ENCODE peak calls at places on chromosomes 4 and X, in seven cellular contexts. C is left lung, N is WTC11, S is kidney epithelial cell, G is A549, Z is heart right ventricle, F is colonic mucosa. O is an unnamed sample.

GRCh38 chr4:74293558-74293957 is 14.7 kb upstream of the EPGN start:
- DNase-seq in C (no peak), N (no peak), S (no peak), G (no peak), Z (no peak), F (no peak), O (no peak)

GRCh38 chr4:168711197-168712120 is 214.6 kb downstream of the PALLD start:
- DNase-seq in C (no peak), N (no peak), S (no peak), G (no peak), Z (no peak), F (no peak), O (no peak)

GRCh38 chr4:138588501-138588900 is 346.4 kb upstream of the SLC7A11 start:
- DNase-seq in C (no peak), N (no peak), S (no peak), G (no peak), Z (no peak), F (no peak), O (no peak)

GRCh38 chrX:108464604-108465003 is 25.0 kb downstream of the COL4A5 start:
- DNase-seq in C (no peak), N (no peak), S (no peak), G (no peak), Z (no peak), F (no peak), O (no peak)

GRCh38 chrX:10938371-10938982 is 172.7 kb upstream of the HCCS start:
- DNase-seq in C (no peak), N (no peak), S (no peak), G (no peak), Z (no peak), F (no peak), O (no peak)

GRCh38 chrX:21847342-21847741 is 7.9 kb downstream of the MBTPS2 start:
- DNase-seq in C (no peak), N (no peak), S (no peak), G (no peak), Z (no peak), F (no peak), O (no peak)

GRCh38 chr4:34973632-34974312 is 1270.5 kb downstream of the ARAP2 start:
- DNase-seq in C (no peak), N (no peak), S (no peak), G (no peak), Z (no peak), F (no peak), O (no peak)

GRCh38 chr4:61202100-61202637 is 2.0 kb downstream of the ADGRL3 start:
- DNase-seq in C (no peak), N (peak), S (no peak), G (no peak), Z (peak), F (no peak), O (peak)

GRCh38 chr4:13905543-13905942 is 278.0 kb upstream of the BOD1L1 start:
- DNase-seq in C (no peak), N (no peak), S (no peak), G (peak), Z (no peak), F (no peak), O (no peak)

GRCh38 chr4:155566241-155566823 is 100.3 kb upstream of the GUCY1A1 start:
- DNase-seq in C (no peak), N (no peak), S (no peak), G (no peak), Z (no peak), F (no peak), O (no peak)

GRCh38 chr4:53094040-53094439 is 231.9 kb downstream of the RASL11B start:
- DNase-seq in C (no peak), N (no peak), S (no peak), G (no peak), Z (no peak), F (no peak), O (no peak)

GRCh38 chr4:181684310-181684709 is 558.9 kb upstream of the TENM3 start:
- DNase-seq in C (no peak), N (no peak), S (no peak), G (no peak), Z (no peak), F (no peak), O (no peak)

GRCh38 chr4:74054483-74055032 is 16.1 kb upstream of the CXCL3 start:
- DNase-seq in C (no peak), N (no peak), S (no peak), G (no peak), Z (no peak), F (no peak), O (no peak)

GRCh38 chrX:47030339-47030738 is 47.9 kb upstream of the RGN start:
- DNase-seq in C (no peak), N (no peak), S (peak), G (peak), Z (no peak), F (peak), O (no peak)

GRCh38 chr4:163600731-163601130 is 106.2 kb downstream of the TMA16 start:
- DNase-seq in C (no peak), N (no peak), S (no peak), G (no peak), Z (no peak), F (no peak), O (no peak)

GRCh38 chrX:70044541-70045245 is 5.0 kb downstream of the AWAT2 start:
- DNase-seq in C (no peak), N (no peak), S (no peak), G (no peak), Z (no peak), F (no peak), O (peak)

GRCh38 chrX:68083510-68083909 is 349.8 kb downstream of the OPHN1 start:
- DNase-seq in C (no peak), N (no peak), S (no peak), G (no peak), Z (no peak), F (no peak), O (no peak)

GRCh38 chr4:124167602-124168001 is 544.9 kb downstream of the ANKRD50 start:
- DNase-seq in C (no peak), N (no peak), S (no peak), G (no peak), Z (no peak), F (no peak), O (no peak)

GRCh38 chrX:105315301-105315700 is 94.8 kb upstream of the TEX13A start:
- DNase-seq in C (no peak), N (no peak), S (no peak), G (no peak), Z (no peak), F (no peak), O (no peak)

GRCh38 chrX:135931644-135932487 is 38.4 kb downstream of the SAGE1 start:
- DNase-seq in C (peak), N (peak), S (no peak), G (peak), Z (peak), F (peak), O (no peak)

GRCh38 chrX:149516604-149517003 is 11.5 kb upstream of the IDS start:
- DNase-seq in C (no peak), N (no peak), S (no peak), G (no peak), Z (no peak), F (no peak), O (no peak)

GRCh38 chr4:56320293-56320692 is 67.0 kb downstream of the AASDH start:
- DNase-seq in C (no peak), N (no peak), S (no peak), G (peak), Z (no peak), F (no peak), O (no peak)

GRCh38 chr4:78432896-78433295 is 118.7 kb upstream of the ANXA3 start:
- DNase-seq in C (no peak), N (no peak), S (peak), G (peak), Z (no peak), F (no peak), O (no peak)

GRCh38 chrX:10175317-10175871 is 18.6 kb downstream of the CLCN4 start:
- DNase-seq in C (no peak), N (no peak), S (no peak), G (no peak), Z (no peak), F (no peak), O (no peak)

GRCh38 chr4:8045909-8046308 is 106.2 kb upstream of the AFAP1 start:
- DNase-seq in C (no peak), N (peak), S (no peak), G (no peak), Z (no peak), F (no peak), O (no peak)

GRCh38 chrX:46758163-46758955 is 559 bp downstream of the SLC9A7 start:
- DNase-seq in C (no peak), N (no peak), S (no peak), G (peak), Z (peak), F (no peak), O (no peak)

GRCh38 chrX:18873189-18873791 is 110.6 kb downstream of the PHKA2 start:
- DNase-seq in C (no peak), N (no peak), S (no peak), G (no peak), Z (peak), F (no peak), O (no peak)

GRCh38 chr4:151750156-151750555 is 10.7 kb downstream of the GATB start:
- DNase-seq in C (no peak), N (no peak), S (no peak), G (no peak), Z (no peak), F (no peak), O (no peak)

GRCh38 chr4:33577798-33578197 is 2666.5 kb downstream of the ARAP2 start:
- DNase-seq in C (no peak), N (no peak), S (no peak), G (no peak), Z (no peak), F (no peak), O (no peak)

GRCh38 chr4:140609548-140610425 is 41.0 kb upstream of the UCP1 start:
- DNase-seq in C (no peak), N (no peak), S (peak), G (peak), Z (no peak), F (no peak), O (no peak)

GRCh38 chr4:61332671-61333070 is 132.5 kb downstream of the ADGRL3 start:
- DNase-seq in C (no peak), N (no peak), S (no peak), G (no peak), Z (no peak), F (no peak), O (no peak)

GRCh38 chr4:55707507-55707906 is 71.4 kb upstream of the NMU start:
- DNase-seq in C (no peak), N (no peak), S (no peak), G (no peak), Z (no peak), F (no peak), O (no peak)

GRCh38 chr4:62644372-62644771 is 1444.2 kb downstream of the ADGRL3 start:
- DNase-seq in C (no peak), N (peak), S (no peak), G (peak), Z (no peak), F (no peak), O (no peak)

GRCh38 chr4:76680934-76681333 is 217.0 kb downstream of the SOWAHB start:
- DNase-seq in C (no peak), N (no peak), S (no peak), G (peak), Z (no peak), F (no peak), O (no peak)

GRCh38 chrX:48003758-48004457 is at the start of gene ZNF182:
- DNase-seq in C (peak), N (peak), S (peak), G (peak), Z (peak), F (peak), O (peak)

GRCh38 chr4:168979338-168979737 is 30.7 kb downstream of the CBR4 start:
- DNase-seq in C (no peak), N (no peak), S (no peak), G (no peak), Z (no peak), F (no peak), O (no peak)

GRCh38 chrX:52574416-52575275 is 57.8 kb upstream of the XAGE1B start:
- DNase-seq in C (no peak), N (peak), S (peak), G (peak), Z (no peak), F (peak), O (no peak)

GRCh38 chr4:73800206-73800605 is 36.3 kb upstream of the CXCL6 start:
- DNase-seq in C (no peak), N (no peak), S (no peak), G (no peak), Z (no peak), F (no peak), O (no peak)

DNA sequence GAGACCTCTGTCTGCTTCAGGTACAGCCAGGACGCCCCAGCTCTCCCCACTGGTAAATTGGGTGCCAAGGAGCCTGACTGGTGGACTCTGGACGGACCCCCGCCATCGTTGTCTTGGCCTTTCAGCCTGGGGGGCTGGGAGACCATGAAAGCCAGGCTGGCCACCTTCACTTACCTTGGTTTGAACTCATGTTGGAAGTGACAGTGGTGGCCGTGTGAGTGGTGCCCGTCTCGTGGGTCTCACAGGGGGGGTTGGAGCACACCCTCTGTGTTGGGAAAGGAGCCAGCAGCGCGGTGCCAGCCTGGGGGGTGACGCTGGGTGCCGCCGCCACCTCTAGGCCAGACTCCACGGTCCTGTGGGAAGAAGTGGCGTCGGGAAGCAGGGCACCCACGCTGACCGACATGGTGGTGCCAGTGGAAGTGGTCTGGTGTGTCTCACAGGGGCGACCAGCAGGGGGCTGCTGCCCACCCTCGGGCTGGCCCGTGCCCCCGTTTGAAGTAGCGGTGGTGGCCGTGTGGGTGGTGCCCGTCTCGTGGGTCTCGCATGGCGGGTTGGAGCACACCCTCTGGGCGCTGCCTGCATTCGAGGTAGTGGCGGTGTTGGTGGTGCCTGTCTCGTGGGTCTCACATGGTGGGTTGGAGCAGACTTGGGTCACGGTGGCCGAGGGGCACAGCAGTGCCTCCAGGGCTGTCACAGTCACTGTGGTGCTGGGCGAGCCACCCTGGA is 9.6 kb upstream of the RENBP start:
- DNase-seq in C (no peak), N (no peak), S (no peak), G (no peak), Z (no peak), F (no peak), O (no peak)
- TF ChIP-seq CTCF in C (no peak), N (no peak), S (no peak), G (no peak), Z (no peak), F (no peak), O (no peak)

GRCh38 chr4:98055800-98056501 is 87.3 kb downstream of the STPG2 start:
- DNase-seq in C (no peak), N (no peak), S (no peak), G (no peak), Z (no peak), F (no peak), O (no peak)
- TF ChIP-seq CTCF in C (no peak), N (no peak), S (no peak), G (no peak), Z (no peak), F (no peak), O (no peak)

GRCh38 chr4:111806331-111806730 is 338.9 kb upstream of the FAM241A start:
- DNase-seq in C (no peak), N (peak), S (no peak), G (peak), Z (no peak), F (no peak), O (no peak)
- TF ChIP-seq CTCF in C (no peak), N (peak), S (peak), G (no peak), Z (no peak), F (no peak), O (no peak)

GRCh38 chr4:889516-889915 is 42.6 kb downstream of the GAK start:
- DNase-seq in C (no peak), N (no peak), S (no peak), G (no peak), Z (no peak), F (no peak), O (no peak)
- TF ChIP-seq CTCF in C (no peak), N (no peak), S (no peak), G (no peak), Z (no peak), F (no peak), O (no peak)

GRCh38 chr4:44422912-44423311 is 25.7 kb downstream of the KCTD8 start:
- DNase-seq in C (no peak), N (no peak), S (no peak), G (no peak), Z (no peak), F (no peak), O (no peak)

GRCh38 chr4:44421330-44421729 is 27.3 kb downstream of the KCTD8 start:
- DNase-seq in C (no peak), N (no peak), S (no peak), G (no peak), Z (no peak), F (no peak), O (no peak)

DNA sequence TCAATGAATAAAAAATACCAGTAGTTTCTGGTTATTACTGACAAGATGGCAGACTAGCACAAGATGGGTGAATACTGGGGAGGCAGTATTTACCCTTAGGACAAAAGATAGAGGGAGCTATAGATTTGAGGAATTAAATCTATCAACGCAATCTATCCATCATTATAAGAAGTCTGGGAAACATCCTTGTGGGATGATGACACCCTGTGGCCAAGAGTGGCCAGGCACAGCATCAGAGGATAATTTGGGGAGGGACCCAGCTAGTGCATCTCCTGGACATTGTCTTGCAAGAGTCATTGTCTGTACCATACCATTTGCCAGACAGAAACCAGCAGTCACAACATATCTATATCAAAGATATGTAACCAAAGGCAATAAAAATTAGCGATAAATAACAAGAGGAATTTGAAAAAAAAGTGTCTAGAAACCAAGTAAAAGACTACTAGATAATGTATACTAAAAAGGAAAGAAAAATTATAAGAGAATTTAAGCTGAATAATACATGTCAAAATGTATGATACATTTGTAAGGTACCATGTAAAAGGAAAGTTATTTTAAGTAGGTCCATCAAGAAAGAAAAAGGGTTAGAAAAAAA is 22.9 kb downstream of the KCTD8 start:
- DNase-seq in C (no peak), N (peak), S (no peak), G (peak), Z (no peak), F (no peak), O (no peak)
- TF ChIP-seq CTCF in C (no peak), N (no peak), S (peak), G (no peak), Z (no peak), F (no peak), O (peak)

DNA sequence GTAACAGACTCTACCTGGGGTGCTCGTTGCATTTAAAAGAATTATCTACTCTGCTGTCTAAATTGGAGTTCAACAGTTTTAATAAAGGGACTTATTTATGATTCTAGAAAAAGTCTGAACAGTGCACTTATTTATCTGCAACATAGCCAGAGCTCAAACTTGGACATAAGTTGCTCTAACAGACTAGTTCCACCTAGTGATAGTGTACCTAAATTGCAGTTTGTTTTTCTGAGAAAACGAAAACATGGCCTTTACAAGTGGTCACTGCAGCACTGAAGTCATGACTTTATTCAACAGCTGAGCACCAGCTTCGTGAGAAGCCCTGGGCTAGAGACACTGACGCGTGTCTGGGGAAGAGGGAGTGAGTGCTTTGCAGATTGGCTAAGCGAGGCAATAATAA is 77.3 kb upstream of the IGSF1 start:
- DNase-seq in C (no peak), N (no peak), S (no peak), G (peak), Z (no peak), F (no peak), O (no peak)
- TF ChIP-seq CTCF in C (no peak), N (no peak), S (no peak), G (no peak), Z (no peak), F (no peak), O (peak)

GRCh38 chr4:32340591-32340990 is 1620.4 kb downstream of the PCDH7 start:
- DNase-seq in C (no peak), N (no peak), S (no peak), G (no peak), Z (no peak), F (no peak), O (no peak)
- TF ChIP-seq CTCF in C (no peak), N (no peak), S (no peak), G (no peak), Z (no peak), F (peak), O (no peak)

O was measured in osteocyte.